ENCODE peak calls at places on chromosomes 4 and X, in six cellular contexts. One of them, this sample, is unnamed.

GRCh38 chr4:114782842-114783595 is 184.4 kb downstream of the UGT8 start:
- DNase-seq in mesenchymal stem cell: peak
- DNase-seq in IMR-90: no peak
- DNase-seq in H9: no peak
- DNase-seq in H1: no peak
- DNase-seq in trophoblast cell: no peak
- DNase-seq in this sample: peak

GRCh38 chrX:103640401-103641155 is 11.8 kb downstream of the TCEAL1 start:
- DNase-seq in mesenchymal stem cell: peak
- DNase-seq in IMR-90: peak
- DNase-seq in H9: no peak
- DNase-seq in H1: no peak
- DNase-seq in trophoblast cell: no peak
- DNase-seq in this sample: no peak

GRCh38 chrX:120795301-120795700 is 80.4 kb downstream of the CT47B1 start:
- DNase-seq in mesenchymal stem cell: no peak
- DNase-seq in IMR-90: no peak
- DNase-seq in H9: no peak
- DNase-seq in H1: no peak
- DNase-seq in trophoblast cell: no peak
- DNase-seq in this sample: no peak

GRCh38 chr4:165506780-165507305 is 128.0 kb downstream of the CPE start:
- DNase-seq in mesenchymal stem cell: peak
- DNase-seq in IMR-90: no peak
- DNase-seq in H9: no peak
- DNase-seq in H1: no peak
- DNase-seq in trophoblast cell: no peak
- DNase-seq in this sample: no peak

GRCh38 chr4:132824721-132825120 is 324.4 kb upstream of the PCDH10 start:
- DNase-seq in mesenchymal stem cell: no peak
- DNase-seq in IMR-90: no peak
- DNase-seq in H9: no peak
- DNase-seq in H1: no peak
- DNase-seq in trophoblast cell: no peak
- DNase-seq in this sample: no peak

GRCh38 chr4:3484057-3484973 is 21.2 kb downstream of the DOK7 start:
- DNase-seq in mesenchymal stem cell: no peak
- DNase-seq in IMR-90: no peak
- DNase-seq in H9: no peak
- DNase-seq in H1: no peak
- DNase-seq in trophoblast cell: peak
- DNase-seq in this sample: no peak

GRCh38 chrX:37746268-37746931 is 33.5 kb upstream of the CYBB start:
- DNase-seq in mesenchymal stem cell: peak
- DNase-seq in IMR-90: no peak
- DNase-seq in H9: no peak
- DNase-seq in H1: no peak
- DNase-seq in trophoblast cell: peak
- DNase-seq in this sample: no peak

GRCh38 chrX:17616936-17617335 is 120.4 kb upstream of the SCML1 start:
- DNase-seq in mesenchymal stem cell: no peak
- DNase-seq in IMR-90: no peak
- DNase-seq in H9: no peak
- DNase-seq in H1: no peak
- DNase-seq in trophoblast cell: no peak
- DNase-seq in this sample: no peak

GRCh38 chr4:145779319-145779801 is 99.4 kb downstream of the C4orf51 start:
- DNase-seq in mesenchymal stem cell: peak
- DNase-seq in IMR-90: no peak
- DNase-seq in H9: no peak
- DNase-seq in H1: no peak
- DNase-seq in trophoblast cell: peak
- DNase-seq in this sample: no peak

GRCh38 chr4:133129237-133129636 is 19.9 kb upstream of the PCDH10 start:
- DNase-seq in mesenchymal stem cell: no peak
- DNase-seq in IMR-90: no peak
- DNase-seq in H9: no peak
- DNase-seq in H1: no peak
- DNase-seq in trophoblast cell: no peak
- DNase-seq in this sample: no peak

GRCh38 chrX:50567636-50568035 is 97.0 kb upstream of the DGKK start:
- DNase-seq in mesenchymal stem cell: no peak
- DNase-seq in IMR-90: no peak
- DNase-seq in H9: no peak
- DNase-seq in H1: no peak
- DNase-seq in trophoblast cell: no peak
- DNase-seq in this sample: no peak

GRCh38 chr4:156999175-156999517 is 27.5 kb upstream of the PDGFC start:
- DNase-seq in mesenchymal stem cell: peak
- DNase-seq in IMR-90: peak
- DNase-seq in H9: peak
- DNase-seq in H1: no peak
- DNase-seq in trophoblast cell: peak
- DNase-seq in this sample: no peak

GRCh38 chrX:20267924-20268701 is 1.4 kb upstream of the RPS6KA3 start:
- DNase-seq in mesenchymal stem cell: peak
- DNase-seq in IMR-90: no peak
- DNase-seq in H9: peak
- DNase-seq in H1: peak
- DNase-seq in trophoblast cell: peak
- DNase-seq in this sample: no peak

GRCh38 chr4:1512738-1513660 is 106.8 kb upstream of the NKX1-1 start:
- DNase-seq in mesenchymal stem cell: peak
- DNase-seq in IMR-90: no peak
- DNase-seq in H9: peak
- DNase-seq in H1: peak
- DNase-seq in trophoblast cell: no peak
- DNase-seq in this sample: peak
- H3K14ac ChIP-seq in mesenchymal stem cell: no peak
- H3K14ac ChIP-seq in IMR-90: no peak
- H3K14ac ChIP-seq in H9: no peak
- H3K14ac ChIP-seq in H1: no peak
- H3K14ac ChIP-seq in trophoblast cell: no peak
- H3K14ac ChIP-seq in this sample: no peak

GRCh38 chr4:22869235-22869634 is 176.5 kb downstream of the GBA3 start:
- DNase-seq in mesenchymal stem cell: no peak
- DNase-seq in IMR-90: no peak
- DNase-seq in H9: peak
- DNase-seq in H1: no peak
- DNase-seq in trophoblast cell: no peak
- DNase-seq in this sample: no peak
- H3K14ac ChIP-seq in mesenchymal stem cell: no peak
- H3K14ac ChIP-seq in IMR-90: no peak
- H3K14ac ChIP-seq in H9: no peak
- H3K14ac ChIP-seq in H1: no peak
- H3K14ac ChIP-seq in trophoblast cell: no peak
- H3K14ac ChIP-seq in this sample: no peak

GRCh38 chrX:54945224-54945623 is 24.6 kb downstream of the TRO start:
- DNase-seq in mesenchymal stem cell: no peak
- DNase-seq in IMR-90: no peak
- DNase-seq in H9: no peak
- DNase-seq in H1: no peak
- DNase-seq in trophoblast cell: no peak
- DNase-seq in this sample: no peak

GRCh38 chrX:54944816-54945215 is 24.2 kb downstream of the TRO start:
- DNase-seq in mesenchymal stem cell: no peak
- DNase-seq in IMR-90: no peak
- DNase-seq in H9: no peak
- DNase-seq in H1: no peak
- DNase-seq in trophoblast cell: no peak
- DNase-seq in this sample: no peak
- H3K14ac ChIP-seq in mesenchymal stem cell: no peak
- H3K14ac ChIP-seq in IMR-90: no peak
- H3K14ac ChIP-seq in H9: no peak
- H3K14ac ChIP-seq in H1: no peak
- H3K14ac ChIP-seq in trophoblast cell: no peak
- H3K14ac ChIP-seq in this sample: no peak

DNA sequence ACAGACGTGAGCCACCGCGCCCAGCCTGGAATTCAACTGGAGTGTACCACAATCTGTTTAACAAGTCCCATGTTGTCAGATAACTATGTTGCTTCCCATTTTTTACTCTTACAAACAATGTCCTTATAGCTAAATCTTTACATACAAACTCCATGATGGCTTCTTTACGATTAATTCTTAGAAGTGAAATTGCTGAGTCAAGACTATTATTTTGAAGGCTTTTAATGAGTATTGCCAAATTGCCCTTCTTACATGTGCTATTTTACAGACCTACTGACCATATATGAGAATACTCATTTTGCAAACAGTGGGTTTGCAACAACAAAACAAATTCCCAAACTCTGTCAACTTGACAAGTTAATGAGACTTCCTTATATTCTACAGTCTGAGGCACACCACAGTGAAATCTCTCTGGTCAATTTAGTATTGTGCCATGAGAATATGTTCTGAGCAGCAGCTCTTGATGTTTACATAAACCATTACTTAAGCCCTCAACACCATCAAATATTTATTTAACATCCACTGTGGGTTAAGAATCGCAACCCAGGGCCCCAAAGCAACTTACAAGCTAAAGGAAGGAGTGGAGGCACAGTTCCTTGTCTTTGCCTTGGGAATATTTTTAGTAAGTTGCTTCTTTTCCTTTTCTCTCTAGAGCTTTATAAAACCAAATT is 128.5 kb downstream of the SPRY1 start:
- DNase-seq in mesenchymal stem cell: peak
- DNase-seq in IMR-90: peak
- DNase-seq in H9: no peak
- DNase-seq in H1: no peak
- DNase-seq in trophoblast cell: no peak
- DNase-seq in this sample: no peak
- H3K14ac ChIP-seq in mesenchymal stem cell: no peak
- H3K14ac ChIP-seq in IMR-90: no peak
- H3K14ac ChIP-seq in H9: no peak
- H3K14ac ChIP-seq in H1: no peak
- H3K14ac ChIP-seq in trophoblast cell: no peak
- H3K14ac ChIP-seq in this sample: no peak

GRCh38 chr4:100900134-100900533 is 382.3 kb upstream of the EMCN start:
- DNase-seq in mesenchymal stem cell: no peak
- DNase-seq in IMR-90: no peak
- DNase-seq in H9: no peak
- DNase-seq in H1: no peak
- DNase-seq in trophoblast cell: no peak
- DNase-seq in this sample: no peak

GRCh38 chr4:100894339-100894870 is 376.6 kb upstream of the EMCN start:
- DNase-seq in mesenchymal stem cell: no peak
- DNase-seq in IMR-90: no peak
- DNase-seq in H9: no peak
- DNase-seq in H1: no peak
- DNase-seq in trophoblast cell: no peak
- DNase-seq in this sample: no peak

GRCh38 chr4:100895572-100896197 is 377.9 kb upstream of the EMCN start:
- DNase-seq in mesenchymal stem cell: peak
- DNase-seq in IMR-90: no peak
- DNase-seq in H9: no peak
- DNase-seq in H1: no peak
- DNase-seq in trophoblast cell: no peak
- DNase-seq in this sample: no peak

GRCh38 chr4:100898844-100899243 is 381.0 kb upstream of the EMCN start:
- DNase-seq in mesenchymal stem cell: no peak
- DNase-seq in IMR-90: no peak
- DNase-seq in H9: no peak
- DNase-seq in H1: no peak
- DNase-seq in trophoblast cell: no peak
- DNase-seq in this sample: no peak
- H3K14ac ChIP-seq in mesenchymal stem cell: no peak
- H3K14ac ChIP-seq in IMR-90: no peak
- H3K14ac ChIP-seq in H9: no peak
- H3K14ac ChIP-seq in H1: no peak
- H3K14ac ChIP-seq in trophoblast cell: no peak
- H3K14ac ChIP-seq in this sample: no peak

GRCh38 chrX:72316408-72317079 is 10.8 kb upstream of the CITED1 start:
- DNase-seq in mesenchymal stem cell: no peak
- DNase-seq in IMR-90: no peak
- DNase-seq in H9: no peak
- DNase-seq in H1: no peak
- DNase-seq in trophoblast cell: no peak
- DNase-seq in this sample: no peak
- H3K14ac ChIP-seq in mesenchymal stem cell: no peak
- H3K14ac ChIP-seq in IMR-90: no peak
- H3K14ac ChIP-seq in H9: no peak
- H3K14ac ChIP-seq in H1: no peak
- H3K14ac ChIP-seq in trophoblast cell: no peak
- H3K14ac ChIP-seq in this sample: no peak

This sample was measured in neuronal stem cell.